ENCODE peak calls at places on chromosomes 7 and 10, in eight cellular contexts. One of them, this sample, is unnamed.
A peak's percentile ranks its signal among the peaks of the same experiment; 100 is the strongest.

GRCh38 chr7:159065852-159066480 is 78.7 kb downstream of the VIPR2 start:
- DNase-seq in fibroblast of the aortic adventitia: no peak
- DNase-seq in AG10803: no peak
- DNase-seq in heart left ventricle: no peak
- DNase-seq in PC-3: no peak
- DNase-seq in PC-9: no peak
- DNase-seq in neural progenitor cell: no peak
- DNase-seq in fibroblast of lung: no peak
- DNase-seq in this sample: no peak

GRCh38 chr7:42745357-42746022 is 166.4 kb downstream of the C7orf25 start:
- DNase-seq in fibroblast of the aortic adventitia: peak; percentile 55
- DNase-seq in AG10803: peak; percentile 18
- DNase-seq in heart left ventricle: peak; percentile 48
- DNase-seq in PC-3: peak; percentile 42
- DNase-seq in PC-9: no peak
- DNase-seq in neural progenitor cell: peak; percentile 64
- DNase-seq in fibroblast of lung: peak; percentile 15
- DNase-seq in this sample: no peak

GRCh38 chr7:113945018-113945938 is 26.5 kb upstream of the PPP1R3A start:
- DNase-seq in fibroblast of the aortic adventitia: no peak
- DNase-seq in AG10803: no peak
- DNase-seq in heart left ventricle: peak; percentile 39
- DNase-seq in PC-3: no peak
- DNase-seq in PC-9: no peak
- DNase-seq in neural progenitor cell: no peak
- DNase-seq in fibroblast of lung: peak; percentile 2
- DNase-seq in this sample: peak; percentile 33

GRCh38 chr7:15178065-15178464 is 275.5 kb upstream of the DGKB start:
- DNase-seq in fibroblast of the aortic adventitia: peak; percentile 11
- DNase-seq in AG10803: no peak
- DNase-seq in heart left ventricle: no peak
- DNase-seq in PC-3: peak; percentile 19
- DNase-seq in PC-9: no peak
- DNase-seq in neural progenitor cell: no peak
- DNase-seq in fibroblast of lung: peak; percentile 8
- DNase-seq in this sample: no peak

GRCh38 chr7:28409716-28410627 is 2.3 kb upstream of the CREB5 start:
- DNase-seq in fibroblast of the aortic adventitia: peak; percentile 41
- DNase-seq in AG10803: peak; percentile 38
- DNase-seq in heart left ventricle: peak; percentile 65
- DNase-seq in PC-3: peak; percentile 26
- DNase-seq in PC-9: no peak
- DNase-seq in neural progenitor cell: peak; percentile 75
- DNase-seq in fibroblast of lung: peak; percentile 40
- DNase-seq in this sample: peak; percentile 76

GRCh38 chr7:95527033-95527775 is 41.5 kb downstream of the ASB4 start:
- DNase-seq in fibroblast of the aortic adventitia: peak; percentile 63
- DNase-seq in AG10803: peak; percentile 50
- DNase-seq in heart left ventricle: peak; percentile 51
- DNase-seq in PC-3: peak; percentile 65
- DNase-seq in PC-9: peak; percentile 42
- DNase-seq in neural progenitor cell: peak; percentile 81
- DNase-seq in fibroblast of lung: peak; percentile 66
- DNase-seq in this sample: peak; percentile 61

GRCh38 chr7:91103365-91103764 is 160.9 kb upstream of the FZD1 start:
- DNase-seq in fibroblast of the aortic adventitia: no peak
- DNase-seq in AG10803: no peak
- DNase-seq in heart left ventricle: no peak
- DNase-seq in PC-3: peak; percentile 16
- DNase-seq in PC-9: no peak
- DNase-seq in neural progenitor cell: no peak
- DNase-seq in fibroblast of lung: no peak
- DNase-seq in this sample: no peak

GRCh38 chr10:102347236-102347828 is 48.2 kb upstream of the NFKB2 start:
- DNase-seq in fibroblast of the aortic adventitia: peak; percentile 57
- DNase-seq in AG10803: peak; percentile 42
- DNase-seq in heart left ventricle: peak; percentile 31
- DNase-seq in PC-3: peak; percentile 49
- DNase-seq in PC-9: peak; percentile 40
- DNase-seq in neural progenitor cell: peak; percentile 82
- DNase-seq in fibroblast of lung: peak; percentile 46
- DNase-seq in this sample: no peak

GRCh38 chr7:74674166-74674565 is 16.6 kb downstream of the GTF2I start:
- DNase-seq in fibroblast of the aortic adventitia: no peak
- DNase-seq in AG10803: no peak
- DNase-seq in heart left ventricle: no peak
- DNase-seq in PC-3: no peak
- DNase-seq in PC-9: peak; percentile 10
- DNase-seq in neural progenitor cell: no peak
- DNase-seq in fibroblast of lung: no peak
- DNase-seq in this sample: no peak

GRCh38 chr7:76405738-76406137 is 3.8 kb downstream of the SSC4D start:
- DNase-seq in fibroblast of the aortic adventitia: no peak
- DNase-seq in AG10803: no peak
- DNase-seq in heart left ventricle: no peak
- DNase-seq in PC-3: no peak
- DNase-seq in PC-9: no peak
- DNase-seq in neural progenitor cell: no peak
- DNase-seq in fibroblast of lung: no peak
- DNase-seq in this sample: no peak

GRCh38 chr7:154679689-154680088 is 323.2 kb downstream of the PAXIP1 start:
- DNase-seq in fibroblast of the aortic adventitia: no peak
- DNase-seq in AG10803: no peak
- DNase-seq in heart left ventricle: no peak
- DNase-seq in PC-3: no peak
- DNase-seq in PC-9: no peak
- DNase-seq in neural progenitor cell: no peak
- DNase-seq in fibroblast of lung: no peak
- DNase-seq in this sample: no peak

GRCh38 chr10:75350791-75351190 is 50.8 kb downstream of the ZNF503 start:
- DNase-seq in fibroblast of the aortic adventitia: peak; percentile 52
- DNase-seq in AG10803: peak; percentile 60
- DNase-seq in heart left ventricle: no peak
- DNase-seq in PC-3: peak; percentile 91
- DNase-seq in PC-9: peak; percentile 73
- DNase-seq in neural progenitor cell: no peak
- DNase-seq in fibroblast of lung: peak; percentile 26
- DNase-seq in this sample: no peak

GRCh38 chr7:33776791-33777190 is 128.5 kb upstream of the BMPER start:
- DNase-seq in fibroblast of the aortic adventitia: peak; percentile 72
- DNase-seq in AG10803: peak; percentile 38
- DNase-seq in heart left ventricle: no peak
- DNase-seq in PC-3: peak; percentile 7
- DNase-seq in PC-9: no peak
- DNase-seq in neural progenitor cell: no peak
- DNase-seq in fibroblast of lung: peak; percentile 38
- DNase-seq in this sample: no peak

GRCh38 chr10:132075909-132076577 is 10.3 kb downstream of the JAKMIP3 start:
- DNase-seq in fibroblast of the aortic adventitia: no peak
- DNase-seq in AG10803: no peak
- DNase-seq in heart left ventricle: no peak
- DNase-seq in PC-3: no peak
- DNase-seq in PC-9: no peak
- DNase-seq in neural progenitor cell: no peak
- DNase-seq in fibroblast of lung: no peak
- DNase-seq in this sample: no peak

GRCh38 chr7:36563706-36564325 is 160.5 kb downstream of the AOAH start:
- DNase-seq in fibroblast of the aortic adventitia: peak; percentile 21
- DNase-seq in AG10803: peak; percentile 0
- DNase-seq in heart left ventricle: no peak
- DNase-seq in PC-3: no peak
- DNase-seq in PC-9: no peak
- DNase-seq in neural progenitor cell: no peak
- DNase-seq in fibroblast of lung: peak; percentile 46
- DNase-seq in this sample: no peak

GRCh38 chr10:126225672-126226007 is 162.6 kb downstream of the ADAM12 start:
- DNase-seq in fibroblast of the aortic adventitia: no peak
- DNase-seq in AG10803: no peak
- DNase-seq in heart left ventricle: no peak
- DNase-seq in PC-3: no peak
- DNase-seq in PC-9: no peak
- DNase-seq in neural progenitor cell: no peak
- DNase-seq in fibroblast of lung: no peak
- DNase-seq in this sample: no peak

GRCh38 chr7:25598765-25599164 is 370.5 kb upstream of the NPVF start:
- DNase-seq in fibroblast of the aortic adventitia: no peak
- DNase-seq in AG10803: no peak
- DNase-seq in heart left ventricle: no peak
- DNase-seq in PC-3: no peak
- DNase-seq in PC-9: no peak
- DNase-seq in neural progenitor cell: no peak
- DNase-seq in fibroblast of lung: no peak
- DNase-seq in this sample: no peak

GRCh38 chr7:158740013-158740656 is 35.5 kb upstream of the NCAPG2 start:
- DNase-seq in fibroblast of the aortic adventitia: peak; percentile 67
- DNase-seq in AG10803: peak; percentile 62
- DNase-seq in heart left ventricle: no peak
- DNase-seq in PC-3: peak; percentile 81
- DNase-seq in PC-9: peak; percentile 96
- DNase-seq in neural progenitor cell: no peak
- DNase-seq in fibroblast of lung: peak; percentile 96
- DNase-seq in this sample: no peak

GRCh38 chr7:164882-165660 is 27.3 kb upstream of the FAM20C start:
- DNase-seq in fibroblast of the aortic adventitia: no peak
- DNase-seq in AG10803: no peak
- DNase-seq in heart left ventricle: peak; percentile 24
- DNase-seq in PC-3: no peak
- DNase-seq in PC-9: no peak
- DNase-seq in neural progenitor cell: no peak
- DNase-seq in fibroblast of lung: no peak
- DNase-seq in this sample: peak; percentile 64

DNA sequence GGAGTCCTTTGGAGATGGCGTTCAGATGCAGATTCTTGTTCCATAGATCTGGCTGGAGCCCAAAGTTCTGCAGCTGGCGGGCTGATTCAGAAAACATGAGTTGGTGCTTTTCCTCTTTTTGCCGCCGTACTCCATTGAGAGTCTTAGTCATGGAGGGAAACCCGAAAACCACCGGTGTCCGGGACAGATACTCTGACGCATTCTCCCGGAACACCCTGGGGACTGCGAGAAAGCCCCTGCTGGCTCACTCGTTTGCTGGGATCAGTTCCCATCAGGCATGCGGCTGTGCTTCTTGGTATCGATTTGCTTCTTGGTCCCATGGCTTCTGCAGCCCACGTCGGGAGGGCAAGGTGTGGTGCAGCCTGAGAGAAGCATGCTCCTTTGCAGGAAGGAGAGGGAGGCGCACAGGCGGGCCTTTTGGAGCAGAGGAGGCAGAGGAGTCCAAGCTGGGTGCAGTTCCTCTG is 30.8 kb upstream of the PFKFB3 start:
- DNase-seq in fibroblast of the aortic adventitia: peak; percentile 83
- DNase-seq in AG10803: peak; percentile 91
- DNase-seq in heart left ventricle: peak; percentile 82
- DNase-seq in PC-3: no peak
- DNase-seq in PC-9: no peak
- DNase-seq in neural progenitor cell: no peak
- DNase-seq in fibroblast of lung: peak; percentile 94
- DNase-seq in this sample: peak; percentile 80
- H3K4me3 ChIP-seq in fibroblast of the aortic adventitia: no peak overlapping the region
- H3K4me3 ChIP-seq in AG10803: peak overlapping the region; percentile 1
- H3K4me3 ChIP-seq in heart left ventricle: peak overlapping the region; percentile 8
- H3K4me3 ChIP-seq in PC-3: no peak overlapping the region
- H3K4me3 ChIP-seq in PC-9: no peak overlapping the region
- H3K4me3 ChIP-seq in neural progenitor cell: no peak overlapping the region
- H3K4me3 ChIP-seq in fibroblast of lung: no peak overlapping the region
- H3K4me3 ChIP-seq in this sample: no peak overlapping the region

GRCh38 chr7:139232893-139233292 is 1.9 kb downstream of the UBN2 start:
- DNase-seq in fibroblast of the aortic adventitia: peak; percentile 14
- DNase-seq in AG10803: peak; percentile 53
- DNase-seq in heart left ventricle: no peak
- DNase-seq in PC-3: peak; percentile 90
- DNase-seq in PC-9: peak; percentile 94
- DNase-seq in neural progenitor cell: no peak
- DNase-seq in fibroblast of lung: no peak
- DNase-seq in this sample: no peak
- H3K4me3 ChIP-seq in fibroblast of the aortic adventitia: peak overlapping the region; percentile 90
- H3K4me3 ChIP-seq in AG10803: peak overlapping the region; percentile 95
- H3K4me3 ChIP-seq in heart left ventricle: peak overlapping the region; percentile 92
- H3K4me3 ChIP-seq in PC-3: peak overlapping the region; percentile 100
- H3K4me3 ChIP-seq in PC-9: peak overlapping the region; percentile 98
- H3K4me3 ChIP-seq in neural progenitor cell: peak overlapping the region; percentile 97
- H3K4me3 ChIP-seq in fibroblast of lung: peak overlapping the region; percentile 85
- H3K4me3 ChIP-seq in this sample: peak overlapping the region; percentile 95

GRCh38 chr7:102432476-102433318 is 678 bp upstream of the ORAI2 start:
- DNase-seq in fibroblast of the aortic adventitia: no peak
- DNase-seq in AG10803: no peak
- DNase-seq in heart left ventricle: no peak
- DNase-seq in PC-3: no peak
- DNase-seq in PC-9: no peak
- DNase-seq in neural progenitor cell: peak; percentile 34
- DNase-seq in fibroblast of lung: no peak
- DNase-seq in this sample: no peak
- H3K4me3 ChIP-seq in fibroblast of the aortic adventitia: peak overlapping the region; percentile 76
- H3K4me3 ChIP-seq in AG10803: peak overlapping the region; percentile 66
- H3K4me3 ChIP-seq in heart left ventricle: peak overlapping the region; percentile 81
- H3K4me3 ChIP-seq in PC-3: peak overlapping the region; percentile 52
- H3K4me3 ChIP-seq in PC-9: peak overlapping the region; percentile 84
- H3K4me3 ChIP-seq in neural progenitor cell: peak overlapping the region; percentile 94
- H3K4me3 ChIP-seq in fibroblast of lung: peak overlapping the region; percentile 35
- H3K4me3 ChIP-seq in this sample: peak overlapping the region; percentile 93

GRCh38 chr7:137343483-137343841 is at the start of gene PTN:
- DNase-seq in fibroblast of the aortic adventitia: peak; percentile 58
- DNase-seq in AG10803: peak; percentile 32
- DNase-seq in heart left ventricle: peak; percentile 60
- DNase-seq in PC-3: peak; percentile 41
- DNase-seq in PC-9: no peak
- DNase-seq in neural progenitor cell: peak; percentile 79
- DNase-seq in fibroblast of lung: peak; percentile 65
- DNase-seq in this sample: no peak
- H3K4me3 ChIP-seq in fibroblast of the aortic adventitia: peak within 1 kb of the TSS; percentile 68
- H3K4me3 ChIP-seq in AG10803: peak within 1 kb of the TSS; percentile 66
- H3K4me3 ChIP-seq in heart left ventricle: peak within 1 kb of the TSS; percentile 42
- H3K4me3 ChIP-seq in PC-3: peak within 1 kb of the TSS; percentile 58
- H3K4me3 ChIP-seq in PC-9: no peak within 1 kb of the TSS
- H3K4me3 ChIP-seq in neural progenitor cell: peak within 1 kb of the TSS; percentile 76
- H3K4me3 ChIP-seq in fibroblast of lung: peak within 1 kb of the TSS; percentile 75
- H3K4me3 ChIP-seq in this sample: peak within 1 kb of the TSS; percentile 18

GRCh38 chr10:97406064-97406463 is 4.9 kb upstream of the RRP12 start:
- DNase-seq in fibroblast of the aortic adventitia: no peak
- DNase-seq in AG10803: no peak
- DNase-seq in heart left ventricle: peak; percentile 52
- DNase-seq in PC-3: no peak
- DNase-seq in PC-9: no peak
- DNase-seq in neural progenitor cell: no peak
- DNase-seq in fibroblast of lung: no peak
- DNase-seq in this sample: peak; percentile 84
- H3K4me3 ChIP-seq in fibroblast of the aortic adventitia: no peak overlapping the region
- H3K4me3 ChIP-seq in AG10803: no peak overlapping the region
- H3K4me3 ChIP-seq in heart left ventricle: no peak overlapping the region
- H3K4me3 ChIP-seq in PC-3: no peak overlapping the region
- H3K4me3 ChIP-seq in PC-9: no peak overlapping the region
- H3K4me3 ChIP-seq in neural progenitor cell: no peak overlapping the region
- H3K4me3 ChIP-seq in fibroblast of lung: no peak overlapping the region
- H3K4me3 ChIP-seq in this sample: no peak overlapping the region

DNA sequence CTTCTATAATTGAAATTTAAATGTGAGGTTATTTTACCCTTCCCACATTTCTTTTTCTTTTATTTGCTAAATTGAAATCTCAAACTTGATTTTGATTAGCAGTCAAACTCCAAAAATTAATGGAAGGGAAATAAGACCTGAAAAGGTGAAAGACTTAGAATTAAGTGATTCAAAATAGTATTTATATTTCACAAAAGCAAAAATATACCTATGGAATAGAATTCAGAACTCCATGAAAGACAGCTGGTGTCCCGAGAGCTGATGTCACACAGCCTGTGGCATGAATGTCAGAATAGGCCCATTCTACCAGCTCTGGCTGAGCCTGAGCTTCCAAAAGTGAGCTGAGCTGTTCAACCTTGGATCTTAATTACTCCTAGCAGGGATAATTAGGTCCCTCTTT is at the start of gene FAM24A:
- DNase-seq in fibroblast of the aortic adventitia: no peak
- DNase-seq in AG10803: no peak
- DNase-seq in heart left ventricle: no peak
- DNase-seq in PC-3: no peak
- DNase-seq in PC-9: no peak
- DNase-seq in neural progenitor cell: no peak
- DNase-seq in fibroblast of lung: no peak
- DNase-seq in this sample: no peak
- H3K4me3 ChIP-seq in fibroblast of the aortic adventitia: no peak within 1 kb of the TSS
- H3K4me3 ChIP-seq in AG10803: no peak within 1 kb of the TSS
- H3K4me3 ChIP-seq in heart left ventricle: no peak within 1 kb of the TSS
- H3K4me3 ChIP-seq in PC-3: no peak within 1 kb of the TSS
- H3K4me3 ChIP-seq in PC-9: no peak within 1 kb of the TSS
- H3K4me3 ChIP-seq in neural progenitor cell: no peak within 1 kb of the TSS
- H3K4me3 ChIP-seq in fibroblast of lung: no peak within 1 kb of the TSS
- H3K4me3 ChIP-seq in this sample: no peak within 1 kb of the TSS

This sample was measured in spleen.